ENCODE peak calls at places on chromosomes 1 and 21, in six cellular contexts. F is GM12891, U is K562, E is GM12878, M is HepG2, G is H1. I is an unnamed sample.

GRCh38 chr1:229303855-229304254 is 32.9 kb downstream of the RAB4A start:
- DNase-seq in G (no peak), M (no peak), E (no peak), U (no peak), F (no peak), I (no peak)

GRCh38 chr1:110630770-110631663 is 24.9 kb upstream of the KCNA2 start:
- DNase-seq in M (peak), U (peak), E (peak), G (peak), F (no peak), I (no peak)

GRCh38 chr21:43322805-43323204 is 104.1 kb downstream of the SIK1 start:
- DNase-seq in F (no peak), U (peak), M (no peak), E (no peak), G (no peak), I (no peak)

GRCh38 chr1:87560137-87560536 is 231.5 kb downstream of the LMO4 start:
- DNase-seq in F (no peak), M (no peak), G (no peak), E (no peak), U (no peak), I (no peak)

GRCh38 chr1:179706339-179706941 is 36.7 kb upstream of the FAM163A start:
- DNase-seq in F (peak), M (peak), G (no peak), U (peak), E (no peak), I (peak)

GRCh38 chr1:84370831-84371394 is 27.4 kb upstream of the DNASE2B start:
- DNase-seq in M (no peak), U (no peak), E (no peak), F (no peak), G (no peak), I (no peak)

GRCh38 chr1:1211541-1212511 is 2.1 kb downstream of the TNFRSF4 start:
- DNase-seq in M (no peak), G (no peak), U (no peak), F (no peak), E (no peak), I (no peak)

GRCh38 chr1:21059021-21059420 is 117.7 kb downstream of the EIF4G3 start:
- DNase-seq in M (no peak), G (no peak), E (no peak), F (no peak), U (no peak), I (no peak)

GRCh38 chr1:63747445-63747844 is 26.4 kb upstream of the ROR1 start:
- DNase-seq in M (no peak), F (no peak), U (no peak), E (no peak), G (no peak), I (no peak)

GRCh38 chr1:17136936-17137335 is 17.7 kb upstream of the PADI2 start:
- DNase-seq in U (no peak), F (no peak), E (no peak), M (no peak), G (no peak), I (no peak)

GRCh38 chr1:17136145-17136544 is 16.9 kb upstream of the PADI2 start:
- DNase-seq in E (no peak), G (no peak), F (no peak), M (no peak), U (no peak), I (no peak)

GRCh38 chr1:17134724-17135123 is 15.5 kb upstream of the PADI2 start:
- DNase-seq in F (no peak), M (no peak), U (no peak), E (no peak), G (no peak), I (no peak)

GRCh38 chr1:17134036-17134435 is 14.8 kb upstream of the PADI2 start:
- DNase-seq in M (no peak), U (no peak), E (no peak), F (no peak), G (no peak), I (no peak)

DNA sequence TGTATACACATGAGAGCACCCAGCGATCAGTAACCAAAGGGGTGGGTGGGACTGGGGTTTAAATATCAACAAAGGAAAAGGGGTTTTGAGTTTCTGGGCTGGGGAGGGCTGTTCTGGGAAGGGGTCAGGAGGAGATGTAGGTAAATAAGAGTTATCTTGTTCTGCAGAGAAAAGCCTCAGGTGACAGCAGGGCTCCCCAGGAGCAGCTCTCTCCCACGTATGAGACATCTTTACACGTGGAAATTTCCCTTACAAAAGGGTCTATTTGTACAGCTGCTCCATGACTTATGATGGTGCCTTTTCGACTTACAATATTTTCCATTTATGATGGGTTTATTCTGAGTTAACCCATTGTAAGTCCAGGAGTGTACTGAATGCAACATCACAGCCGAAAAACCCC is 16.3 kb upstream of the PADI2 start:
- DNase-seq in F (no peak), M (no peak), E (no peak), U (no peak), G (no peak), I (no peak)
- TF ChIP-seq POLR2AphosphoS5 in F (no peak), M (no peak), E (no peak), U (no peak), G (no peak), I (no peak)

GRCh38 chr1:164641353-164641730 is 82.4 kb downstream of the PBX1 start:
- DNase-seq in E (no peak), G (no peak), M (no peak), U (no peak), F (no peak), I (no peak)
- TF ChIP-seq POLR2A in E (no peak), G (no peak), M (no peak), U (no peak), F (no peak), I (no peak)

GRCh38 chr1:152440635-152441471 is 26.8 kb upstream of the CRNN start:
- DNase-seq in G (no peak), E (peak), M (peak), F (peak), U (peak), I (peak)
- TF ChIP-seq TAF1 in G (no peak), E (no peak), M (no peak), F (no peak), U (no peak), I (no peak)

DNA sequence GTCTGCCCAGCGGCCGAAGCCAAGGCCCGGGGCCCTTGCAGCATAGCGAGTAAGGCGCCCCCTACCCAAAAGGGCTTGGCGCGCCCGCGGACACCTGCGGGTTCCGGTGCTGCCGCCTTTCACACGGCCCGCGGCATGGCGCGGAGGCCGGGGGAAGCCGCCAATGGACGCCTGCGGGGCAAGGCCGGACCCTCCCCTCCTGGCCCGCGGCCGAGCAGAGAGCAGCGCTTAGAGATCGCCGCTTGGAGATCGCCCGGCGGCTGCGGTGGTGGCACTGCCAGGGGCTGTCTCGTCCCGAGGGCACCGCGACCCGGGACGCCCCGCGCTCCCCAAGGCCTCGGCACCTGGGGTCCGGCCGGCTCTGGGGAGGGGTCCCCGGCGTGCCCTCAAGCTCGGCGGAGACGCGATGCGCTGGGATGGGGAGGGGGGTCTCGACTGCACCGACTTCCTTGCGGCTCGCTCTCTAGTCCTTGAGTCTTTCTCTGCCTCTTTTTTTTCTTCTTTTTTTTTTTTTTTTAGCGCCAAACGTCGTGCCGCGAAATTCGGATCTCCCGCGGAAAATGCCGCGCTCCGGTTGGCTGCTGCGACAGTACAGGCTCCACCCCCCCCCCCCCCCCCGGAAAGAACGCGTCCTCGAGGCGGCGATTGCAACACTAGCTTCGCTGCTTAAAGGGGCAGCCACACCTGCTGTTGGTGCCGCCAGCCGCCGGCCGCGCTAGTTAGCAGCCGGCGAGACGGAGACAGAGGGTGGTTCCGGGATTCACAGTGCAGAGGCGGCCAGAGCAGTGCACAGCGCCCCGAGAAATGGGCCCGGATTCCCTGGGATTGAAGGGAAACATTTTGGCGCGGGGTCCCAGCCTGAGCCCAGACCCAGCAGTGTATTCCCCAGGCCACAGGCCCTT is at the start of gene E2F2:
- DNase-seq in U (peak), E (no peak), M (peak), G (peak), F (peak), I (peak)
- TF ChIP-seq POLR2AphosphoS5 in U (peak), E (peak), M (no peak), G (peak), F (no peak), I (no peak)

DNA sequence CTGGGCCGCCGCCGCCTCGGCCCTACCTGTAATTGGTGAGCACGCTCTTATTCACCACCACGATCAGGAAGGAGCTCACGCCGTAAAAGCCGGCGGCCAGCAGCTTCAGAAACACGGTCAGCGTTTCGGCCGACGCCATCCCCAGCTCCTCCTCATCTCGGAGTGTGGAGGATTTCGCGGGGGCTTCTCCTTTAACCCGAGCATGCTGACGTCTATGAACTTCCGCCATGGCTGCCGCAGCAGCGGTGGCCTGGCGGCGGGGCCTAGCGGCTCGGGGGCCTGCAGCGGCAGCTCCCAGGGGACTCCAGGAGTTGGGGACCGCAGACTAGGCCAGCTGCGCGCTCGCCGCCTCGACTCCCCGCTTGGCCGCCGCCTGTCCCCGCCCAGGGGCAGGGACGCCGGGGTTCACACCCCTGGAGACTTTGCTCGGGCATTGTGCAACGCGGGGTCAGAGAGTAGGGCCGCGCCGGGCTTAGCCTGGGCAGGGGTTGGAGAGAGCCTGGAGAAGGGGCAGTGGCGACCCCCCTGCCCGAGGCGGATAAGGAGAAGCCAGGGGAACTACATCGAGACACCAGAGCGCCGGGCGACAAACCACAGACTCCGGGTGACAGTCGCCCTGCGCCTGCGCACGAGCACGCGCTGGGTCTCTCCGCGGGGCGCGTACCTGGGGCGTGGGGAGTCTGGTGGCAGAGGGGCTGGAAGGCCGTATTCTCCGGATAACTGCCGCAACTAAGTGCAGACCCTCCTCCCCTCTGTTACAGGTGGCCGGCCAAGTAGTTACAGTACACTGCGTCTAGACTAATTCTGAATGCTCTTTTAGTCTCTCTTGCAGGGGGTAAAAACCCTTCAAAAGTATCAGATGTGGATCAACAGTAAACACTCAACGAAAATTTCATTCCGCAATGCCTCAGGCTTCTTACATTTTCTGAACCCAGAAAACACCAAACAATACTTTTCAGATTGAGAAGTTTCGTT is at the start of gene SLC35D1:
- DNase-seq in U (peak), E (peak), M (peak), G (peak), F (peak), I (peak)
- TF ChIP-seq POLR2A in U (peak), E (peak), M (peak), G (no peak), F (peak), I (peak)

GRCh38 chr1:115951552-115951951 is 24.8 kb upstream of the SLC22A15 start:
- DNase-seq in G (no peak), U (no peak), E (no peak), M (no peak), F (no peak), I (no peak)

GRCh38 chr1:115952547-115952946 is 23.8 kb upstream of the SLC22A15 start:
- DNase-seq in E (no peak), G (no peak), F (no peak), M (no peak), U (no peak), I (no peak)

GRCh38 chr1:115953180-115953579 is 23.1 kb upstream of the SLC22A15 start:
- DNase-seq in F (no peak), M (no peak), U (no peak), E (no peak), G (no peak), I (no peak)

GRCh38 chr1:115946116-115946515 is 30.2 kb upstream of the SLC22A15 start:
- DNase-seq in U (no peak), M (no peak), G (no peak), F (no peak), E (no peak), I (no peak)

DNA sequence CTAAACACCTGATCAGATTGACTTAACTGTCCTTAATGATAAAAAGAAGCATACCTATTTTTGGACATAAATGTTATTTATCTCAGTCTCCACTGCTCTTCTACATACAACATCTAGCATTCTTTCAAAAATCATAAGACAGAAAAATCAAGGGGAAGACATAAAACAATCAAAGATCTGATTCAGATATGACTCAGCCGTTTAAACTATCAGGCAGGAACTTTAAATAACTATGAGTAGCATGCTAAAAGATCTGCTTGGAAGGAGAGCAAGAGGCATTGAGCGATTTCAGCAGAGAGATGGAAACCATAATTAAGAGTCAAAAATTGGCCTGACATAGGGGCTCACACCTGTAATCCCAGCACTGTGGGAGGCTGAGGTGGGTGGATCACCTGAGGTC is 27.2 kb upstream of the SLC22A15 start:
- DNase-seq in G (no peak), E (no peak), F (no peak), U (no peak), M (no peak), I (no peak)
- TF ChIP-seq TAF1 in G (no peak), E (no peak), F (no peak), U (no peak), M (no peak), I (no peak)

I was measured in GM12892.